ENCODE peak calls at places on chromosomes 1 and 21, in eight cellular contexts. One of them, this sample, is unnamed.

GRCh38 chr1:47585141-47585902 is 147.5 kb downstream of the FOXD2 start:
- DNase-seq in IMR-90: no peak
- DNase-seq in cardiac fibroblast: no peak
- DNase-seq in bronchial epithelial cell: no peak
- DNase-seq in lung: no peak
- DNase-seq in CD4-positive, alpha-beta T cell: no peak
- DNase-seq in WTC11: no peak
- DNase-seq in astrocyte: no peak
- DNase-seq in this sample: no peak

GRCh38 chr1:205449750-205450443 is 5.9 kb downstream of the BLACAT1 start:
- DNase-seq in IMR-90: peak; percentile 36
- DNase-seq in astrocyte: peak; percentile 58
- DNase-seq in WTC11: peak; percentile 74
- DNase-seq in lung: peak; percentile 82
- DNase-seq in CD4-positive, alpha-beta T cell: no peak
- DNase-seq in bronchial epithelial cell: peak; percentile 96
- DNase-seq in cardiac fibroblast: peak; percentile 22
- DNase-seq in this sample: peak; percentile 77

GRCh38 chr1:89466307-89466925 is 58.2 kb upstream of the LRRC8B start:
- DNase-seq in CD4-positive, alpha-beta T cell: no peak
- DNase-seq in lung: no peak
- DNase-seq in bronchial epithelial cell: peak; percentile 71
- DNase-seq in IMR-90: no peak
- DNase-seq in WTC11: no peak
- DNase-seq in astrocyte: no peak
- DNase-seq in cardiac fibroblast: no peak
- DNase-seq in this sample: no peak

GRCh38 chr21:17461014-17461413 is 51.8 kb upstream of the CXADR start:
- DNase-seq in bronchial epithelial cell: peak; percentile 82
- DNase-seq in astrocyte: peak; percentile 93
- DNase-seq in IMR-90: peak; percentile 92
- DNase-seq in lung: peak; percentile 42
- DNase-seq in cardiac fibroblast: peak; percentile 79
- DNase-seq in CD4-positive, alpha-beta T cell: no peak
- DNase-seq in WTC11: no peak
- DNase-seq in this sample: no peak

GRCh38 chr1:246703581-246703980 is 20.6 kb upstream of the SCCPDH start:
- DNase-seq in IMR-90: no peak
- DNase-seq in cardiac fibroblast: no peak
- DNase-seq in CD4-positive, alpha-beta T cell: no peak
- DNase-seq in lung: no peak
- DNase-seq in astrocyte: peak; percentile 27
- DNase-seq in WTC11: no peak
- DNase-seq in bronchial epithelial cell: no peak
- DNase-seq in this sample: no peak

GRCh38 chr1:44239337-44239960 is 26.2 kb downstream of the DMAP1 start:
- DNase-seq in CD4-positive, alpha-beta T cell: no peak
- DNase-seq in astrocyte: no peak
- DNase-seq in lung: no peak
- DNase-seq in IMR-90: peak; percentile 34
- DNase-seq in cardiac fibroblast: peak; percentile 35
- DNase-seq in WTC11: peak; percentile 43
- DNase-seq in bronchial epithelial cell: peak; percentile 28
- DNase-seq in this sample: peak; percentile 58

GRCh38 chr1:71908871-71909390 is 373.4 kb downstream of the NEGR1 start:
- DNase-seq in bronchial epithelial cell: no peak
- DNase-seq in WTC11: no peak
- DNase-seq in astrocyte: no peak
- DNase-seq in CD4-positive, alpha-beta T cell: no peak
- DNase-seq in lung: no peak
- DNase-seq in cardiac fibroblast: no peak
- DNase-seq in IMR-90: no peak
- DNase-seq in this sample: no peak

GRCh38 chr1:214439352-214440119 is 111.9 kb downstream of the PTPN14 start:
- DNase-seq in bronchial epithelial cell: peak; percentile 100
- DNase-seq in CD4-positive, alpha-beta T cell: no peak
- DNase-seq in lung: peak; percentile 44
- DNase-seq in WTC11: no peak
- DNase-seq in IMR-90: peak; percentile 97
- DNase-seq in astrocyte: peak; percentile 95
- DNase-seq in cardiac fibroblast: peak; percentile 82
- DNase-seq in this sample: peak; percentile 15

GRCh38 chr1:46802901-46803574 is 4.2 kb downstream of the CYP4B1 start:
- DNase-seq in CD4-positive, alpha-beta T cell: no peak
- DNase-seq in astrocyte: no peak
- DNase-seq in IMR-90: no peak
- DNase-seq in cardiac fibroblast: no peak
- DNase-seq in WTC11: no peak
- DNase-seq in bronchial epithelial cell: no peak
- DNase-seq in lung: no peak
- DNase-seq in this sample: no peak

GRCh38 chr1:75723989-75724471 is 479 bp upstream of the ACADM start:
- DNase-seq in lung: peak; percentile 84
- DNase-seq in CD4-positive, alpha-beta T cell: peak; percentile 64
- DNase-seq in bronchial epithelial cell: peak; percentile 34
- DNase-seq in WTC11: peak; percentile 82
- DNase-seq in astrocyte: peak; percentile 69
- DNase-seq in IMR-90: peak; percentile 64
- DNase-seq in cardiac fibroblast: peak; percentile 80
- DNase-seq in this sample: peak; percentile 84

GRCh38 chr1:62849031-62849430 is 65.1 kb downstream of the ATG4C start:
- DNase-seq in IMR-90: no peak
- DNase-seq in CD4-positive, alpha-beta T cell: no peak
- DNase-seq in astrocyte: no peak
- DNase-seq in bronchial epithelial cell: no peak
- DNase-seq in cardiac fibroblast: no peak
- DNase-seq in WTC11: no peak
- DNase-seq in lung: no peak
- DNase-seq in this sample: no peak

GRCh38 chr1:89989791-89990190 is 5.1 kb upstream of the ZNF326 start:
- DNase-seq in cardiac fibroblast: no peak
- DNase-seq in astrocyte: no peak
- DNase-seq in bronchial epithelial cell: no peak
- DNase-seq in IMR-90: no peak
- DNase-seq in lung: no peak
- DNase-seq in WTC11: no peak
- DNase-seq in CD4-positive, alpha-beta T cell: no peak
- DNase-seq in this sample: no peak

GRCh38 chr1:115643219-115643618 is 1.4 kb downstream of the VANGL1 start:
- DNase-seq in bronchial epithelial cell: no peak
- DNase-seq in astrocyte: no peak
- DNase-seq in CD4-positive, alpha-beta T cell: no peak
- DNase-seq in lung: no peak
- DNase-seq in WTC11: no peak
- DNase-seq in IMR-90: no peak
- DNase-seq in cardiac fibroblast: no peak
- DNase-seq in this sample: no peak

GRCh38 chr1:115641762-115642167 is at the start of gene VANGL1:
- DNase-seq in IMR-90: peak; percentile 49
- DNase-seq in astrocyte: peak; percentile 50
- DNase-seq in WTC11: peak; percentile 66
- DNase-seq in cardiac fibroblast: peak; percentile 56
- DNase-seq in CD4-positive, alpha-beta T cell: peak; percentile 19
- DNase-seq in lung: peak; percentile 55
- DNase-seq in bronchial epithelial cell: no peak
- DNase-seq in this sample: peak; percentile 79

GRCh38 chr1:115643636-115644035 is 1.9 kb downstream of the VANGL1 start:
- DNase-seq in IMR-90: no peak
- DNase-seq in astrocyte: no peak
- DNase-seq in bronchial epithelial cell: no peak
- DNase-seq in CD4-positive, alpha-beta T cell: no peak
- DNase-seq in WTC11: no peak
- DNase-seq in lung: no peak
- DNase-seq in cardiac fibroblast: no peak
- DNase-seq in this sample: no peak

GRCh38 chr1:115644109-115644508 is 2.3 kb downstream of the VANGL1 start:
- DNase-seq in bronchial epithelial cell: no peak
- DNase-seq in astrocyte: no peak
- DNase-seq in WTC11: no peak
- DNase-seq in cardiac fibroblast: no peak
- DNase-seq in IMR-90: no peak
- DNase-seq in lung: no peak
- DNase-seq in CD4-positive, alpha-beta T cell: no peak
- DNase-seq in this sample: no peak

GRCh38 chr1:115642168-115643072 is 650 bp downstream of the VANGL1 start:
- DNase-seq in WTC11: peak; percentile 61
- DNase-seq in bronchial epithelial cell: peak; percentile 58
- DNase-seq in astrocyte: peak; percentile 32
- DNase-seq in cardiac fibroblast: peak; percentile 52
- DNase-seq in CD4-positive, alpha-beta T cell: no peak
- DNase-seq in lung: peak; percentile 41
- DNase-seq in IMR-90: peak; percentile 20
- DNase-seq in this sample: peak; percentile 61
- TF ChIP-seq CTCF in WTC11: no peak
- TF ChIP-seq CTCF in bronchial epithelial cell: peak; percentile 44
- TF ChIP-seq CTCF in astrocyte: no peak
- TF ChIP-seq CTCF in cardiac fibroblast: no peak
- TF ChIP-seq CTCF in CD4-positive, alpha-beta T cell: no peak
- TF ChIP-seq CTCF in lung: no peak
- TF ChIP-seq CTCF in IMR-90: peak; percentile 5
- TF ChIP-seq CTCF in this sample: no peak

DNA sequence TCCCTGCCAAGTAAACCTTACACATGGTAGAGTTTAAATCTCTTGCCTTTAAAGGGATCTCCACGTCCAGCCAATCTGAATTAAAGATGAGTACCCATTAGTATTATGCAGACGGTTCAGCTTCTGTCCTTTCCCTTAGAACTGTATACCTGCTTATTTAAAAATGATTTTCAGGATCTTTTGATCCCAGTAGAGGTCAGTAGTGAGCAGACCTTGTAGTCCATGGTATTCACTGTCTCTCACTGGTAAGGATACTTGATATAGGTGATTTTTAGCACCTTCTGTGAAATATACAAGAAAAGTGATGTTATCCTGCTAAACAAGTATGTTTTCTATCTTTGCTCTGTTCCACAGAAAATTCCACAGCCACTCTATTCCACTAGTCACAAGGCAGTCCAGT is 1211.6 kb upstream of the ADGRL4 start:
- DNase-seq in CD4-positive, alpha-beta T cell: no peak
- DNase-seq in WTC11: no peak
- DNase-seq in lung: no peak
- DNase-seq in bronchial epithelial cell: peak; percentile 75
- DNase-seq in cardiac fibroblast: peak; percentile 78
- DNase-seq in IMR-90: peak; percentile 59
- DNase-seq in astrocyte: peak; percentile 18
- DNase-seq in this sample: peak; percentile 13
- TF ChIP-seq CTCF in CD4-positive, alpha-beta T cell: no peak
- TF ChIP-seq CTCF in WTC11: peak; percentile 47
- TF ChIP-seq CTCF in lung: no peak
- TF ChIP-seq CTCF in bronchial epithelial cell: peak; percentile 43
- TF ChIP-seq CTCF in cardiac fibroblast: peak; percentile 57
- TF ChIP-seq CTCF in IMR-90: peak; percentile 58
- TF ChIP-seq CTCF in astrocyte: peak; percentile 62
- TF ChIP-seq CTCF in this sample: peak; percentile 74

GRCh38 chr1:239892602-239893001 is 199.1 kb upstream of the FMN2 start:
- DNase-seq in astrocyte: no peak
- DNase-seq in WTC11: no peak
- DNase-seq in CD4-positive, alpha-beta T cell: no peak
- DNase-seq in lung: no peak
- DNase-seq in IMR-90: no peak
- DNase-seq in bronchial epithelial cell: no peak
- DNase-seq in cardiac fibroblast: no peak
- DNase-seq in this sample: no peak
- TF ChIP-seq CTCF in astrocyte: no peak
- TF ChIP-seq CTCF in WTC11: no peak
- TF ChIP-seq CTCF in CD4-positive, alpha-beta T cell: no peak
- TF ChIP-seq CTCF in lung: no peak
- TF ChIP-seq CTCF in IMR-90: no peak
- TF ChIP-seq CTCF in bronchial epithelial cell: no peak
- TF ChIP-seq CTCF in cardiac fibroblast: no peak
- TF ChIP-seq CTCF in this sample: no peak

GRCh38 chr1:31507221-31507620 is 69.1 kb upstream of the TINAGL1 start:
- DNase-seq in WTC11: no peak
- DNase-seq in CD4-positive, alpha-beta T cell: no peak
- DNase-seq in cardiac fibroblast: no peak
- DNase-seq in bronchial epithelial cell: no peak
- DNase-seq in lung: no peak
- DNase-seq in astrocyte: no peak
- DNase-seq in IMR-90: no peak
- DNase-seq in this sample: no peak
- TF ChIP-seq CTCF in WTC11: no peak
- TF ChIP-seq CTCF in CD4-positive, alpha-beta T cell: no peak
- TF ChIP-seq CTCF in cardiac fibroblast: no peak
- TF ChIP-seq CTCF in bronchial epithelial cell: no peak
- TF ChIP-seq CTCF in lung: no peak
- TF ChIP-seq CTCF in astrocyte: no peak
- TF ChIP-seq CTCF in IMR-90: no peak
- TF ChIP-seq CTCF in this sample: no peak